ENCODE peak calls at places on chromosomes 7 and 10, in four cellular contexts. D is iPS-NIHi11, J is HTR-8/SVneo, W is left ventricle myocardium inferior. S is an unnamed sample.

GRCh38 chr10:31157125-31157983 is 125.7 kb upstream of the ZNF438 start:
- DNase-seq in J (no peak), W (peak; percentile 76), D (peak; percentile 32), S (no peak)

GRCh38 chr7:70634610-70635068 is 497.3 kb upstream of the GALNT17 start:
- DNase-seq in J (no peak), W (no peak), D (no peak), S (no peak)

GRCh38 chr10:114917927-114918672 is 19.9 kb upstream of the TRUB1 start:
- DNase-seq in J (no peak), D (peak; percentile 18), W (no peak), S (no peak)

GRCh38 chr7:34552502-34552901 is 105.5 kb upstream of the NPSR1 start:
- DNase-seq in W (no peak), D (no peak), J (no peak), S (no peak)

GRCh38 chr10:3570855-3571266 is 214.1 kb downstream of the KLF6 start:
- DNase-seq in D (no peak), W (peak; percentile 54), J (no peak), S (no peak)

GRCh38 chr10:29329420-29329819 is 40.5 kb downstream of the LYZL1 start:
- DNase-seq in D (no peak), J (no peak), W (no peak), S (no peak)

GRCh38 chr10:86260564-86260963 is 106.0 kb downstream of the GRID1 start:
- DNase-seq in D (no peak), J (no peak), W (no peak), S (no peak)

GRCh38 chr10:95604630-95605029 is 43.5 kb upstream of the SORBS1 start:
- DNase-seq in J (no peak), W (no peak), D (no peak), S (no peak)

GRCh38 chr10:120705306-120705705 is 145.9 kb upstream of the WDR11 start:
- DNase-seq in W (no peak), J (no peak), D (no peak), S (no peak)

GRCh38 chr10:61796785-61797184 is 104.7 kb upstream of the ARID5B start:
- DNase-seq in W (no peak), J (no peak), D (no peak), S (no peak)

GRCh38 chr7:44307301-44307900 is 18.0 kb downstream of the CAMK2B start:
- DNase-seq in W (no peak), D (peak; percentile 74), J (peak; percentile 86), S (no peak)

GRCh38 chr7:27873981-27874957 is 134.3 kb downstream of the TAX1BP1 start:
- DNase-seq in D (peak; percentile 34), J (peak; percentile 65), W (peak; percentile 61), S (peak; percentile 71)

GRCh38 chr10:6279540-6280267 is 77.0 kb downstream of the PFKFB3 start:
- DNase-seq in W (no peak), D (peak; percentile 47), J (peak; percentile 48), S (no peak)

GRCh38 chr7:4738711-4739527 is 36.5 kb upstream of the AP5Z1 start:
- DNase-seq in J (peak; percentile 77), W (no peak), D (no peak), S (no peak)

GRCh38 chr10:77873558-77874380 is 52.8 kb downstream of the DLG5 start:
- DNase-seq in D (peak; percentile 45), W (no peak), J (peak; percentile 54), S (no peak)

GRCh38 chr10:3680186-3680585 is 104.8 kb downstream of the KLF6 start:
- DNase-seq in J (no peak), D (no peak), W (no peak), S (no peak)

GRCh38 chr7:69334706-69335105 is 263.6 kb upstream of the AUTS2 start:
- DNase-seq in D (no peak), J (no peak), W (no peak), S (no peak)

GRCh38 chr7:33725111-33725510 is 180.2 kb upstream of the BMPER start:
- DNase-seq in W (no peak), D (no peak), J (no peak), S (no peak)

S was measured in lower lobe of right lung.